ENCODE peak calls at places on chromosome X, in four cellular contexts. H, F, P and L are unnamed samples.

GRCh38 chrX:151982217-151982616 is 7.7 kb upstream of the GABRE start:
- DNase-seq in H (peak), F (peak), P (no peak), L (no peak)

GRCh38 chrX:11698747-11699146 is 33.0 kb upstream of the ARHGAP6 start:
- DNase-seq in H (no peak), F (no peak), P (no peak), L (no peak)

GRCh38 chrX:39859991-39860861 is 237.5 kb downstream of the BCOR start:
- DNase-seq in H (peak), F (peak), P (no peak), L (peak)

GRCh38 chrX:110145854-110146253 is 142.9 kb downstream of the TMEM164 start:
- DNase-seq in H (peak), F (peak), P (peak), L (no peak)

GRCh38 chrX:120213438-120214265 is 37.0 kb upstream of the ZBTB33 start:
- DNase-seq in H (peak), F (peak), P (peak), L (peak)

GRCh38 chrX:117977521-117977920 is 139.1 kb downstream of the KLHL13 start:
- DNase-seq in H (no peak), F (no peak), P (no peak), L (no peak)

GRCh38 chrX:33970028-33970932 is 161.8 kb downstream of the FAM47A start:
- DNase-seq in H (no peak), F (no peak), P (no peak), L (no peak)

GRCh38 chrX:132737743-132738142 is 220.7 kb downstream of the HS6ST2 start:
- DNase-seq in H (peak), F (no peak), P (no peak), L (no peak)

GRCh38 chrX:53356186-53356585 is 66.3 kb downstream of the SMC1A start:
- DNase-seq in H (peak), F (peak), P (no peak), L (no peak)

GRCh38 chrX:36986231-36986630 is 21.9 kb upstream of the FAM47C start:
- DNase-seq in H (no peak), F (no peak), P (no peak), L (no peak)

GRCh38 chrX:105017641-105018040 is 202.9 kb downstream of the TEX13A start:
- DNase-seq in H (no peak), F (no peak), P (no peak), L (no peak)

GRCh38 chrX:8844157-8844556 is 43.0 kb upstream of the FAM9A start:
- DNase-seq in H (no peak), F (no peak), P (no peak), L (no peak)

GRCh38 chrX:150092549-150092948 is 154.3 kb upstream of the EOLA2 start:
- DNase-seq in H (no peak), F (no peak), P (no peak), L (no peak)

GRCh38 chrX:37825225-37825842 is 22.0 kb downstream of the DYNLT3 start:
- DNase-seq in H (peak), F (peak), P (no peak), L (no peak)

GRCh38 chrX:45769919-45770582 is 569.4 kb upstream of the DIPK2B start:
- DNase-seq in H (peak), F (peak), P (peak), L (peak)